ENCODE peak calls at places on chromosomes 3 and 15, in six cellular contexts. A is EL; W is M059J; Q is AG08396; X is stimulated activated CD8-positive, alpha-beta memory T cell treated with anti-CD3 and anti-CD28 coated beads, Interleukin-12 subunit alpha, Interleukin-12 subunit beta, amount 100 ng/mL, for 1 hour; K is OCI-LY7. I is an unnamed sample.

GRCh38 chr3:59133350-59133749 is 83.5 kb upstream of the CFAP20DC start:
- DNase-seq in A (no peak), W (no peak), Q (peak), X (no peak), K (no peak), I (no peak)

GRCh38 chr15:68424754-68425390 is 7.1 kb downstream of the ITGA11 start:
- DNase-seq in A (peak), W (peak), Q (peak), X (no peak), K (no peak), I (no peak)

GRCh38 chr3:153115326-153115725 is 46.7 kb upstream of the RAP2B start:
- DNase-seq in A (no peak), W (no peak), Q (no peak), X (no peak), K (no peak), I (no peak)

GRCh38 chr3:161275919-161276318 is 54.8 kb downstream of the NMD3 start:
- DNase-seq in A (no peak), W (no peak), Q (no peak), X (no peak), K (no peak), I (no peak)

GRCh38 chr15:39124925-39125625 is 455.8 kb upstream of the THBS1 start:
- DNase-seq in A (peak), W (peak), Q (no peak), X (no peak), K (no peak), I (no peak)

GRCh38 chr3:50126287-50127211 is 28.6 kb upstream of the SEMA3F start:
- DNase-seq in A (peak), W (peak), Q (peak), X (no peak), K (no peak), I (no peak)

GRCh38 chr15:40105517-40106202 is 3.0 kb downstream of the BMF start:
- DNase-seq in A (no peak), W (no peak), Q (no peak), X (no peak), K (no peak), I (no peak)

GRCh38 chr15:36468746-36469145 is 110.7 kb upstream of the CDIN1 start:
- DNase-seq in A (peak), W (peak), Q (peak), X (no peak), K (no peak), I (no peak)

GRCh38 chr15:36430721-36431265 is 148.6 kb upstream of the CDIN1 start:
- DNase-seq in A (peak), W (no peak), Q (no peak), X (no peak), K (no peak), I (no peak)

GRCh38 chr15:81001180-81002003 is 669 bp downstream of the TLNRD1 start:
- DNase-seq in A (peak), W (peak), Q (peak), X (peak), K (peak), I (no peak)

GRCh38 chr15:76160426-76161152 is 100.8 kb downstream of the TMEM266 start:
- DNase-seq in A (no peak), W (no peak), Q (no peak), X (no peak), K (no peak), I (no peak)

GRCh38 chr3:45605569-45605968 is 11.0 kb downstream of the LIMD1 start:
- DNase-seq in A (peak), W (peak), Q (no peak), X (no peak), K (no peak), I (no peak)

GRCh38 chr3:39849992-39850706 is 40.7 kb downstream of the MYRIP start:
- DNase-seq in A (no peak), W (no peak), Q (no peak), X (no peak), K (no peak), I (peak)

GRCh38 chr15:99090011-99090699 is 14.7 kb upstream of the SYNM start:
- DNase-seq in A (no peak), W (no peak), Q (no peak), X (no peak), K (peak), I (no peak)

GRCh38 chr15:43238691-43239131 is 17.9 kb upstream of the EPB42 start:
- DNase-seq in A (no peak), W (no peak), Q (no peak), X (no peak), K (no peak), I (no peak)

GRCh38 chr3:194431553-194431952 is 32.5 kb upstream of the GP5 start:
- DNase-seq in A (no peak), W (no peak), Q (no peak), X (no peak), K (no peak), I (no peak)

I was measured in KG1.